ENCODE peak calls at places on chromosomes 16 and 17, in nine cellular contexts. O is AG10803, T is dorsolateral prefrontal cortex, M is thoracic aorta, U is tibial nerve, R is Caco-2, H is colonic mucosa, C is mucosa of descending colon, I is astrocyte of the cerebellum. V is an unnamed sample.

GRCh38 chr17:20046629-20047028 is 37.5 kb downstream of the SPECC1 start:
- DNase-seq in T (no peak), C (no peak), O (no peak), H (no peak), I (no peak), U (no peak), M (no peak), R (no peak), V (no peak)

GRCh38 chr17:48100591-48101011 is 677 bp downstream of the CBX1 start:
- DNase-seq in I (no peak), T (no peak), R (peak), O (peak), M (no peak), U (no peak), H (peak), C (peak), V (peak)

GRCh38 chr16:80938035-80938927 is 68.4 kb downstream of the CMC2 start:
- DNase-seq in U (no peak), C (no peak), I (peak), R (peak), H (no peak), O (peak), T (no peak), M (peak), V (peak)

GRCh38 chr17:28473542-28473941 is at the start of gene SLC13A2:
- DNase-seq in U (no peak), M (no peak), H (peak), T (no peak), C (peak), I (no peak), R (peak), O (no peak), V (no peak)

GRCh38 chr16:89257757-89258465 is 40.4 kb downstream of the ZNF778 start:
- DNase-seq in M (no peak), I (no peak), T (no peak), H (no peak), O (no peak), R (peak), U (no peak), C (no peak), V (no peak)

GRCh38 chr17:28407130-28407973 is 1.3 kb upstream of the SLC46A1 start:
- DNase-seq in T (no peak), H (no peak), U (no peak), M (no peak), R (peak), C (no peak), O (no peak), I (no peak), V (no peak)

GRCh38 chr16:12067714-12068401 is 91.3 kb downstream of the SNX29 start:
- DNase-seq in U (no peak), O (peak), R (peak), M (no peak), H (peak), T (peak), C (peak), I (peak), V (peak)

GRCh38 chr16:66520406-66521194 is 29.3 kb downstream of the TK2 start:
- DNase-seq in C (no peak), I (no peak), M (no peak), O (no peak), R (no peak), U (no peak), T (no peak), H (no peak), V (no peak)

GRCh38 chr17:39165178-39165843 is 650 bp downstream of the ARL5C start:
- DNase-seq in H (no peak), R (no peak), I (no peak), O (no peak), C (no peak), T (no peak), M (no peak), U (no peak), V (no peak)

GRCh38 chr16:57732683-57733082 is 2.9 kb upstream of the KATNB1 start:
- DNase-seq in M (no peak), H (no peak), O (no peak), R (no peak), C (no peak), T (no peak), I (no peak), U (no peak), V (no peak)

GRCh38 chr16:83338941-83339340 is 468.8 kb upstream of the HSBP1 start:
- DNase-seq in I (no peak), R (no peak), U (no peak), M (no peak), O (peak), H (no peak), C (no peak), T (no peak), V (peak)

GRCh38 chr17:60640503-60640902 is 37.1 kb upstream of the BCAS3 start:
- DNase-seq in M (no peak), R (peak), H (no peak), T (no peak), C (no peak), O (peak), U (no peak), I (no peak), V (no peak)

GRCh38 chr17:55388842-55389241 is 32.8 kb downstream of the MMD start:
- DNase-seq in M (no peak), H (no peak), C (no peak), I (no peak), R (no peak), O (no peak), U (no peak), T (no peak), V (no peak)

GRCh38 chr16:67884684-67885083 is at the start of gene NRN1L:
- DNase-seq in R (peak), I (peak), O (peak), H (peak), T (peak), U (peak), C (peak), M (peak), V (peak)

GRCh38 chr16:876523-877241 is 76.1 kb upstream of the GNG13 start:
- DNase-seq in T (no peak), H (no peak), O (no peak), R (no peak), U (no peak), M (no peak), C (no peak), I (no peak), V (no peak)

GRCh38 chr16:55189975-55190636 is 133.9 kb upstream of the IRX6 start:
- DNase-seq in R (no peak), T (no peak), O (no peak), C (no peak), H (no peak), M (no peak), U (no peak), I (no peak), V (no peak)
- H3K4me3 ChIP-seq in R (no peak), T (no peak), O (no peak), C (no peak), H (no peak), M (no peak), U (no peak), I (no peak), V (no peak)

DNA sequence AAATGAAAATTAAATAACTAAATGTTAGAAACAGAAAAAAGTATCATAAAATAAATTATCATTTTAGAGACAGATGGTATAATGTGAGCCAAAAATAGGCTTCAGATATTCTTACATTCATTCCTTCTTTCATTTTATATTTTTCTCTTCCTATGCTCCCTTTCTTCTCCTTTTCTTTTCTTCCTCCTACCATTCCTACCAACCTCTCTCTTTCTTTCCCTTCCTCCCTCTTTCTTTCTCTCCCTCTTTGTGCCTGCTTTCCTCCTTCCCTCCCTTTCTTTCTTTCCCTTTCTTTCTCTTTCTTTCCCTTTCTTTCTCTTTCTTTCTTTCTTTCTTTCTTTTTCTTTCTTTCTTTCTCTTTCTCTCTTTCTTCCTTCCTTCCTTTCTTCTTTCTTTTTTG is 275.6 kb upstream of the ELAC2 start:
- DNase-seq in O (no peak), T (no peak), M (no peak), H (no peak), I (no peak), U (no peak), C (no peak), R (no peak), V (no peak)
- TF ChIP-seq CTCF in O (no peak), T (no peak), M (no peak), H (no peak), I (no peak), U (no peak), C (no peak), R (no peak), V (no peak)

GRCh38 chr17:41787021-41787418 is 509 bp upstream of the JUP start:
- DNase-seq in T (no peak), H (no peak), I (no peak), U (no peak), M (no peak), R (no peak), O (no peak), C (no peak), V (no peak)
- H3K4me3 ChIP-seq in T (peak), H (no peak), I (no peak), U (peak), M (peak), R (no peak), O (no peak), C (peak), V (no peak)

GRCh38 chr17:17115620-17116019 is 73.4 kb downstream of the MPRIP start:
- DNase-seq in R (no peak), I (no peak), U (no peak), O (no peak), T (no peak), C (no peak), H (no peak), M (no peak), V (no peak)
- TF ChIP-seq CTCF in R (no peak), I (no peak), U (no peak), O (no peak), T (no peak), C (no peak), H (no peak), M (no peak), V (no peak)